ENCODE peak calls at places on chromosomes 13 and 19, in ten cellular contexts. F is NCI-H345; S is activated gamma-delta T cell treated with anti-CD3 and anti-CD28 coated beads, Interleukin-2, amount 50 U/mL, for 16 hours; D is stimulated activated CD4-positive, alpha-beta T cell treated with anti-CD3 and anti-CD28 coated beads, Interleukin-15, amount 100 ng/mL, for 1 hour; U is MV-4-11; I is bronchial epithelial cell; M is activated CD4-positive, alpha-beta T cell treated with anti-CD3 and anti-CD28 coated beads for 48 hours; N is GOT3; Z is cerebellar cortex; E is astrocyte. H is an unnamed sample.
A peak's percentile ranks its signal among the peaks of the same experiment; 100 is the strongest.

GRCh38 chr13:31421756-31422155 is 222.0 kb downstream of the B3GLCT start:
- DNase-seq in F (no peak), S (no peak), D (no peak), U (no peak), I (no peak), M (no peak), N (no peak), Z (no peak), E (no peak), H (peak; percentile 2)

GRCh38 chr13:101530293-101530692 is 77.8 kb downstream of the ITGBL1 start:
- DNase-seq in F (no peak), S (no peak), D (no peak), U (no peak), I (no peak), M (no peak), N (no peak), Z (no peak), E (no peak), H (no peak)

GRCh38 chr19:18461471-18461870 is 23.5 kb upstream of the ISYNA1 start:
- DNase-seq in F (no peak), S (no peak), D (no peak), U (no peak), I (no peak), M (no peak), N (no peak), Z (no peak), E (no peak), H (no peak)

GRCh38 chr19:15631817-15632216 is 8.9 kb upstream of the CYP4F3 start:
- DNase-seq in F (no peak), S (peak; percentile 11), D (no peak), U (peak; percentile 38), I (no peak), M (peak; percentile 9), N (no peak), Z (peak; percentile 41), E (no peak), H (no peak)

GRCh38 chr13:95552539-95553270 is at the start of gene CLDN10:
- DNase-seq in F (peak; percentile 70), S (no peak), D (no peak), U (no peak), I (no peak), M (peak; percentile 15), N (no peak), Z (no peak), E (no peak), H (no peak)

GRCh38 chr13:40624338-40624737 is 42.1 kb downstream of the FOXO1 start:
- DNase-seq in F (no peak), S (no peak), D (no peak), U (no peak), I (peak; percentile 50), M (peak; percentile 71), N (no peak), Z (no peak), E (peak; percentile 23), H (no peak)

GRCh38 chr19:35767288-35768081 is 7.9 kb upstream of the ARHGAP33 start:
- DNase-seq in F (no peak), S (no peak), D (no peak), U (no peak), I (no peak), M (no peak), N (no peak), Z (no peak), E (no peak), H (peak; percentile 42)

GRCh38 chr19:2722541-2723344 is 1.6 kb upstream of the DIRAS1 start:
- DNase-seq in F (no peak), S (no peak), D (no peak), U (peak; percentile 89), I (peak; percentile 15), M (no peak), N (peak; percentile 49), Z (peak; percentile 74), E (peak; percentile 67), H (peak; percentile 60)

GRCh38 chr13:106205871-106206270 is 329.6 kb downstream of the EFNB2 start:
- DNase-seq in F (no peak), S (no peak), D (no peak), U (no peak), I (no peak), M (no peak), N (no peak), Z (no peak), E (no peak), H (no peak)

GRCh38 chr19:30378701-30379100 is 6.5 kb downstream of the ZNF536 start:
- DNase-seq in F (no peak), S (no peak), D (no peak), U (no peak), I (no peak), M (no peak), N (no peak), Z (no peak), E (no peak), H (no peak)

GRCh38 chr13:99373436-99373835 is 66.2 kb upstream of the GPR183 start:
- DNase-seq in F (no peak), S (no peak), D (no peak), U (no peak), I (no peak), M (no peak), N (no peak), Z (no peak), E (no peak), H (no peak)

GRCh38 chr13:42066542-42066941 is 18.1 kb downstream of the DGKH start:
- DNase-seq in F (no peak), S (no peak), D (no peak), U (no peak), I (no peak), M (no peak), N (no peak), Z (no peak), E (peak; percentile 74), H (no peak)

GRCh38 chr13:48318014-48318713 is 14.6 kb downstream of the RB1 start:
- DNase-seq in F (no peak), S (no peak), D (no peak), U (no peak), I (no peak), M (no peak), N (no peak), Z (no peak), E (no peak), H (no peak)

GRCh38 chr13:27404680-27405079 is 19.7 kb upstream of the GTF3A start:
- DNase-seq in F (no peak), S (no peak), D (no peak), U (no peak), I (no peak), M (no peak), N (no peak), Z (no peak), E (no peak), H (no peak)

GRCh38 chr13:110540871-110541525 is 20.5 kb downstream of the RAB20 start:
- DNase-seq in F (no peak), S (no peak), D (no peak), U (no peak), I (no peak), M (no peak), N (no peak), Z (no peak), E (no peak), H (no peak)

GRCh38 chr13:72875233-72875632 is 93.3 kb downstream of the PIBF1 start:
- DNase-seq in F (no peak), S (no peak), D (no peak), U (peak; percentile 62), I (no peak), M (no peak), N (no peak), Z (no peak), E (peak; percentile 36), H (peak; percentile 7)

GRCh38 chr13:112710855-112711527 is 21.2 kb downstream of the ATP11A start:
- DNase-seq in F (no peak), S (no peak), D (no peak), U (no peak), I (no peak), M (no peak), N (no peak), Z (no peak), E (no peak), H (no peak)

GRCh38 chr19:16569609-16570320 is 2.5 kb downstream of the SLC35E1 start:
- DNase-seq in F (no peak), S (no peak), D (no peak), U (no peak), I (peak; percentile 85), M (no peak), N (no peak), Z (no peak), E (no peak), H (no peak)

GRCh38 chr13:75800545-75800944 is 164.4 kb downstream of the LMO7 start:
- DNase-seq in F (no peak), S (no peak), D (no peak), U (peak; percentile 3), I (no peak), M (no peak), N (no peak), Z (no peak), E (no peak), H (no peak)

GRCh38 chr13:51370116-51370515 is 30.6 kb downstream of the SERPINE3 start:
- DNase-seq in F (no peak), S (no peak), D (no peak), U (peak; percentile 53), I (peak; percentile 23), M (no peak), N (no peak), Z (no peak), E (no peak), H (peak; percentile 49)

GRCh38 chr13:23610966-23611486 is 40.8 kb downstream of the TNFRSF19 start:
- DNase-seq in F (no peak), S (no peak), D (no peak), U (peak; percentile 59), I (no peak), M (no peak), N (no peak), Z (no peak), E (peak; percentile 58), H (no peak)

GRCh38 chr19:4063369-4064072 is 3.2 kb downstream of the ZBTB7A start:
- DNase-seq in F (no peak), S (no peak), D (no peak), U (no peak), I (no peak), M (no peak), N (no peak), Z (no peak), E (no peak), H (no peak)

GRCh38 chr19:46298477-46299003 is 1.7 kb downstream of the HIF3A start:
- DNase-seq in F (no peak), S (no peak), D (no peak), U (no peak), I (no peak), M (no peak), N (no peak), Z (no peak), E (no peak), H (no peak)